ENCODE peak calls at places on chromosomes 4 and X, in eight cellular contexts. L is stimulated activated CD4-positive, alpha-beta T cell treated with anti-CD3 and anti-CD28 coated beads, Interleukin-4, amount 100 ng/mL, for 48 hours; U is HS-5; H is uterus; P is NAMALWA; J is lower lobe of right lung; M is NCI-H2029; B is HT1080. O is an unnamed sample.

GRCh38 chr4:114694770-114695169 is 96.2 kb downstream of the UGT8 start:
- DNase-seq in L (no peak), U (peak), H (no peak), P (peak), J (no peak), M (peak), B (peak), O (peak)

GRCh38 chr4:175071123-175071522 is 153.0 kb downstream of the ADAM29 start:
- DNase-seq in L (no peak), U (no peak), H (no peak), P (no peak), J (no peak), M (no peak), B (no peak), O (peak)

GRCh38 chr4:76147454-76148141 is 599 bp downstream of the NUP54 start:
- DNase-seq in L (peak), U (peak), H (peak), P (peak), J (peak), M (peak), B (peak), O (peak)

GRCh38 chrX:11412715-11413623 is 119.8 kb downstream of the AMELX start:
- DNase-seq in L (no peak), U (no peak), H (no peak), P (no peak), J (no peak), M (no peak), B (peak), O (no peak)

GRCh38 chr4:152983221-152983620 is 47.1 kb downstream of the FHDC1 start:
- DNase-seq in L (no peak), U (no peak), H (no peak), P (no peak), J (no peak), M (no peak), B (peak), O (no peak)

GRCh38 chr4:51885371-51885770 is 42.4 kb downstream of the DCUN1D4 start:
- DNase-seq in L (no peak), U (no peak), H (no peak), P (peak), J (no peak), M (no peak), B (peak), O (no peak)

GRCh38 chr4:187602339-187603092 is 393.1 kb upstream of the ZFP42 start:
- DNase-seq in L (no peak), U (no peak), H (no peak), P (no peak), J (no peak), M (no peak), B (peak), O (peak)

GRCh38 chrX:155070038-155070437 is 898 bp downstream of the CMC4 start:
- DNase-seq in L (no peak), U (no peak), H (no peak), P (peak), J (no peak), M (no peak), B (no peak), O (no peak)

GRCh38 chr4:5517372-5517771 is 191.0 kb downstream of the EVC2 start:
- DNase-seq in L (no peak), U (no peak), H (no peak), P (no peak), J (no peak), M (no peak), B (no peak), O (no peak)

GRCh38 chrX:52933976-52934703 is 24.2 kb downstream of the FAM156A start:
- DNase-seq in L (no peak), U (no peak), H (no peak), P (no peak), J (no peak), M (no peak), B (no peak), O (no peak)

GRCh38 chrX:119734897-119735339 is 23.5 kb upstream of the SOWAHD start:
- DNase-seq in L (no peak), U (no peak), H (no peak), P (no peak), J (peak), M (peak), B (no peak), O (no peak)

GRCh38 chrX:146907391-146908240 is 93.1 kb upstream of the CXorf51A start:
- DNase-seq in L (no peak), U (no peak), H (no peak), P (no peak), J (no peak), M (no peak), B (peak), O (no peak)

GRCh38 chrX:153992180-153992579 is 19.6 kb downstream of the TMEM187 start:
- DNase-seq in L (no peak), U (no peak), H (no peak), P (no peak), J (no peak), M (no peak), B (no peak), O (no peak)

GRCh38 chr4:152486414-152487389 is 49.2 kb downstream of the FBXW7 start:
- DNase-seq in L (no peak), U (no peak), H (no peak), P (no peak), J (no peak), M (no peak), B (no peak), O (no peak)

GRCh38 chr4:156968479-156968984 is 3.1 kb downstream of the PDGFC start:
- DNase-seq in L (peak), U (peak), H (peak), P (peak), J (peak), M (peak), B (peak), O (peak)

GRCh38 chrX:72126048-72126415 is 5.7 kb downstream of the RTL5 start:
- DNase-seq in L (no peak), U (no peak), H (peak), P (no peak), J (no peak), M (peak), B (no peak), O (no peak)